ENCODE peak calls at places on chromosomes 3 and 15, in four cellular contexts. One of them, this sample, is unnamed. For H3K27me3, the result is how much of the 10 kb centered on the place peaks cover.

GRCh38 chr15:33083232-33084006 is 111.1 kb downstream of the FMN1 start:
- DNase-seq in naive thymus-derived CD4-positive, alpha-beta T cell: no peak
- DNase-seq in right cardiac atrium: no peak
- DNase-seq in dorsolateral prefrontal cortex: no peak
- DNase-seq in this sample: no peak

GRCh38 chr15:56148099-56148498 is 95.6 kb downstream of the RFX7 start:
- DNase-seq in naive thymus-derived CD4-positive, alpha-beta T cell: no peak
- DNase-seq in right cardiac atrium: no peak
- DNase-seq in dorsolateral prefrontal cortex: no peak
- DNase-seq in this sample: no peak

GRCh38 chr3:13891492-13892073 is 11.7 kb upstream of the WNT7A start:
- DNase-seq in naive thymus-derived CD4-positive, alpha-beta T cell: peak
- DNase-seq in right cardiac atrium: no peak
- DNase-seq in dorsolateral prefrontal cortex: no peak
- DNase-seq in this sample: no peak

GRCh38 chr15:88152672-88153071 is 103.9 kb downstream of the NTRK3 start:
- DNase-seq in naive thymus-derived CD4-positive, alpha-beta T cell: no peak
- DNase-seq in right cardiac atrium: no peak
- DNase-seq in dorsolateral prefrontal cortex: no peak
- DNase-seq in this sample: no peak

GRCh38 chr3:100804631-100805030 is 95.3 kb downstream of the TFG start:
- DNase-seq in naive thymus-derived CD4-positive, alpha-beta T cell: no peak
- DNase-seq in right cardiac atrium: no peak
- DNase-seq in dorsolateral prefrontal cortex: no peak
- DNase-seq in this sample: no peak

GRCh38 chr3:12229896-12230295 is 59.0 kb upstream of the PPARG start:
- DNase-seq in naive thymus-derived CD4-positive, alpha-beta T cell: no peak
- DNase-seq in right cardiac atrium: no peak
- DNase-seq in dorsolateral prefrontal cortex: no peak
- DNase-seq in this sample: no peak

GRCh38 chr15:63509933-63510547 is 5.6 kb downstream of the USP3 start:
- DNase-seq in naive thymus-derived CD4-positive, alpha-beta T cell: no peak
- DNase-seq in right cardiac atrium: no peak
- DNase-seq in dorsolateral prefrontal cortex: no peak
- DNase-seq in this sample: no peak

GRCh38 chr15:26889298-26889898 is 22.5 kb downstream of the GABRA5 start:
- DNase-seq in naive thymus-derived CD4-positive, alpha-beta T cell: peak
- DNase-seq in right cardiac atrium: no peak
- DNase-seq in dorsolateral prefrontal cortex: no peak
- DNase-seq in this sample: peak

GRCh38 chr3:112640864-112641751 is at the start of gene CCDC80:
- DNase-seq in naive thymus-derived CD4-positive, alpha-beta T cell: no peak
- DNase-seq in right cardiac atrium: no peak
- DNase-seq in dorsolateral prefrontal cortex: no peak
- DNase-seq in this sample: peak

GRCh38 chr15:57462391-57462790 is 86.1 kb downstream of the CGNL1 start:
- DNase-seq in naive thymus-derived CD4-positive, alpha-beta T cell: no peak
- DNase-seq in right cardiac atrium: no peak
- DNase-seq in dorsolateral prefrontal cortex: no peak
- DNase-seq in this sample: no peak

GRCh38 chr3:188788621-188789081 is 383.1 kb upstream of the TPRG1 start:
- DNase-seq in naive thymus-derived CD4-positive, alpha-beta T cell: peak
- DNase-seq in right cardiac atrium: no peak
- DNase-seq in dorsolateral prefrontal cortex: no peak
- DNase-seq in this sample: no peak

GRCh38 chr3:197352382-197352781 is 54.0 kb upstream of the DLG1 start:
- DNase-seq in naive thymus-derived CD4-positive, alpha-beta T cell: no peak
- DNase-seq in right cardiac atrium: peak
- DNase-seq in dorsolateral prefrontal cortex: no peak
- DNase-seq in this sample: no peak

GRCh38 chr15:56760186-56760585 is 26.9 kb upstream of the ZNF280D start:
- DNase-seq in naive thymus-derived CD4-positive, alpha-beta T cell: no peak
- DNase-seq in right cardiac atrium: no peak
- DNase-seq in dorsolateral prefrontal cortex: no peak
- DNase-seq in this sample: peak

GRCh38 chr3:114310701-114311100 is 16.9 kb downstream of the TIGIT start:
- DNase-seq in naive thymus-derived CD4-positive, alpha-beta T cell: no peak
- DNase-seq in right cardiac atrium: no peak
- DNase-seq in dorsolateral prefrontal cortex: no peak
- DNase-seq in this sample: no peak

GRCh38 chr3:106428565-106428994 is 559.8 kb upstream of the CBLB start:
- DNase-seq in naive thymus-derived CD4-positive, alpha-beta T cell: no peak
- DNase-seq in right cardiac atrium: no peak
- DNase-seq in dorsolateral prefrontal cortex: no peak
- DNase-seq in this sample: peak

GRCh38 chr15:71220828-71221227 is 105.6 kb downstream of the THSD4 start:
- DNase-seq in naive thymus-derived CD4-positive, alpha-beta T cell: no peak
- DNase-seq in right cardiac atrium: no peak
- DNase-seq in dorsolateral prefrontal cortex: no peak
- DNase-seq in this sample: no peak

DNA sequence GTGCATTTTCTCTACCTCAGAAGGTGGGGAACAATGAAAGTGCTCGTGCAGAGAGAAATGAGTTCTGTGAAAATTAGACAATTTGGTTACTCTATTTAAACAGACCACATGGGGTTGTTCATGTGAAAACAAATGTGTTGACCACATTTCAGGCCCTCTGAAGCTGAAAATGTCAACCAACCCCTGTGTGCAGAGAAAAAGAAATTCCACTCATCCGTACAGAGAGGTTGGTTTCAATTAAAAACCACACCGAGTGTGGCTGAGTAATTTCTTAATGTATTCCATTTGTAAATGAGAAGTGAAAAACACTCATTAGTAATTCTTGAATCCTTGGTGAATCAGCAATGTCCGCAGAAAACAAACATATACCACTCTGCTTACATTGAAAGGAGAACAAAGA is 46.9 kb upstream of the SLC7A14 start:
- DNase-seq in naive thymus-derived CD4-positive, alpha-beta T cell: no peak
- DNase-seq in right cardiac atrium: no peak
- DNase-seq in dorsolateral prefrontal cortex: no peak
- DNase-seq in this sample: no peak
- H3K27me3 ChIP-seq in naive thymus-derived CD4-positive, alpha-beta T cell: under half
- H3K27me3 ChIP-seq in right cardiac atrium: under half
- H3K27me3 ChIP-seq in dorsolateral prefrontal cortex: under half
- H3K27me3 ChIP-seq in this sample: under half

GRCh38 chr3:192915724-192916123 is 1.9 kb downstream of the MB21D2 start:
- DNase-seq in naive thymus-derived CD4-positive, alpha-beta T cell: no peak
- DNase-seq in right cardiac atrium: no peak
- DNase-seq in dorsolateral prefrontal cortex: no peak
- DNase-seq in this sample: no peak

GRCh38 chr3:192913540-192913939 is 4.1 kb downstream of the MB21D2 start:
- DNase-seq in naive thymus-derived CD4-positive, alpha-beta T cell: no peak
- DNase-seq in right cardiac atrium: no peak
- DNase-seq in dorsolateral prefrontal cortex: no peak
- DNase-seq in this sample: no peak

GRCh38 chr3:192914873-192915272 is 2.8 kb downstream of the MB21D2 start:
- DNase-seq in naive thymus-derived CD4-positive, alpha-beta T cell: no peak
- DNase-seq in right cardiac atrium: no peak
- DNase-seq in dorsolateral prefrontal cortex: no peak
- DNase-seq in this sample: no peak

GRCh38 chr3:192916455-192917257 is 1.0 kb downstream of the MB21D2 start:
- DNase-seq in naive thymus-derived CD4-positive, alpha-beta T cell: peak
- DNase-seq in right cardiac atrium: peak
- DNase-seq in dorsolateral prefrontal cortex: peak
- DNase-seq in this sample: no peak

GRCh38 chr3:192915306-192915705 is 2.4 kb downstream of the MB21D2 start:
- DNase-seq in naive thymus-derived CD4-positive, alpha-beta T cell: no peak
- DNase-seq in right cardiac atrium: no peak
- DNase-seq in dorsolateral prefrontal cortex: no peak
- DNase-seq in this sample: no peak
- H3K27me3 ChIP-seq in naive thymus-derived CD4-positive, alpha-beta T cell: under half
- H3K27me3 ChIP-seq in right cardiac atrium: under half
- H3K27me3 ChIP-seq in dorsolateral prefrontal cortex: under half
- H3K27me3 ChIP-seq in this sample: under half

GRCh38 chr3:190970560-190970959 is 108.1 kb upstream of the GMNC start:
- DNase-seq in naive thymus-derived CD4-positive, alpha-beta T cell: no peak
- DNase-seq in right cardiac atrium: no peak
- DNase-seq in dorsolateral prefrontal cortex: no peak
- DNase-seq in this sample: no peak
- H3K27me3 ChIP-seq in naive thymus-derived CD4-positive, alpha-beta T cell: under half
- H3K27me3 ChIP-seq in right cardiac atrium: under half
- H3K27me3 ChIP-seq in dorsolateral prefrontal cortex: under half
- H3K27me3 ChIP-seq in this sample: under half

GRCh38 chr3:53496984-53497383 is 2.6 kb downstream of the CACNA1D start:
- DNase-seq in naive thymus-derived CD4-positive, alpha-beta T cell: no peak
- DNase-seq in right cardiac atrium: no peak
- DNase-seq in dorsolateral prefrontal cortex: no peak
- DNase-seq in this sample: no peak

GRCh38 chr3:53500165-53500777 is 5.9 kb downstream of the CACNA1D start:
- DNase-seq in naive thymus-derived CD4-positive, alpha-beta T cell: no peak
- DNase-seq in right cardiac atrium: no peak
- DNase-seq in dorsolateral prefrontal cortex: no peak
- DNase-seq in this sample: no peak

GRCh38 chr3:53495518-53496501 is 1.4 kb downstream of the CACNA1D start:
- DNase-seq in naive thymus-derived CD4-positive, alpha-beta T cell: no peak
- DNase-seq in right cardiac atrium: no peak
- DNase-seq in dorsolateral prefrontal cortex: no peak
- DNase-seq in this sample: no peak

GRCh38 chr3:53501203-53501602 is 6.8 kb downstream of the CACNA1D start:
- DNase-seq in naive thymus-derived CD4-positive, alpha-beta T cell: no peak
- DNase-seq in right cardiac atrium: no peak
- DNase-seq in dorsolateral prefrontal cortex: no peak
- DNase-seq in this sample: no peak

GRCh38 chr3:53498993-53499641 is 4.7 kb downstream of the CACNA1D start:
- DNase-seq in naive thymus-derived CD4-positive, alpha-beta T cell: no peak
- DNase-seq in right cardiac atrium: no peak
- DNase-seq in dorsolateral prefrontal cortex: no peak
- DNase-seq in this sample: no peak
- H3K27me3 ChIP-seq in naive thymus-derived CD4-positive, alpha-beta T cell: under half
- H3K27me3 ChIP-seq in right cardiac atrium: under half
- H3K27me3 ChIP-seq in dorsolateral prefrontal cortex: under half
- H3K27me3 ChIP-seq in this sample: under half

GRCh38 chr3:24523988-24524727 is 29.5 kb upstream of the THRB start:
- DNase-seq in naive thymus-derived CD4-positive, alpha-beta T cell: no peak
- DNase-seq in right cardiac atrium: no peak
- DNase-seq in dorsolateral prefrontal cortex: no peak
- DNase-seq in this sample: peak
- H3K27me3 ChIP-seq in naive thymus-derived CD4-positive, alpha-beta T cell: under half
- H3K27me3 ChIP-seq in right cardiac atrium: under half
- H3K27me3 ChIP-seq in dorsolateral prefrontal cortex: under half
- H3K27me3 ChIP-seq in this sample: under half

DNA sequence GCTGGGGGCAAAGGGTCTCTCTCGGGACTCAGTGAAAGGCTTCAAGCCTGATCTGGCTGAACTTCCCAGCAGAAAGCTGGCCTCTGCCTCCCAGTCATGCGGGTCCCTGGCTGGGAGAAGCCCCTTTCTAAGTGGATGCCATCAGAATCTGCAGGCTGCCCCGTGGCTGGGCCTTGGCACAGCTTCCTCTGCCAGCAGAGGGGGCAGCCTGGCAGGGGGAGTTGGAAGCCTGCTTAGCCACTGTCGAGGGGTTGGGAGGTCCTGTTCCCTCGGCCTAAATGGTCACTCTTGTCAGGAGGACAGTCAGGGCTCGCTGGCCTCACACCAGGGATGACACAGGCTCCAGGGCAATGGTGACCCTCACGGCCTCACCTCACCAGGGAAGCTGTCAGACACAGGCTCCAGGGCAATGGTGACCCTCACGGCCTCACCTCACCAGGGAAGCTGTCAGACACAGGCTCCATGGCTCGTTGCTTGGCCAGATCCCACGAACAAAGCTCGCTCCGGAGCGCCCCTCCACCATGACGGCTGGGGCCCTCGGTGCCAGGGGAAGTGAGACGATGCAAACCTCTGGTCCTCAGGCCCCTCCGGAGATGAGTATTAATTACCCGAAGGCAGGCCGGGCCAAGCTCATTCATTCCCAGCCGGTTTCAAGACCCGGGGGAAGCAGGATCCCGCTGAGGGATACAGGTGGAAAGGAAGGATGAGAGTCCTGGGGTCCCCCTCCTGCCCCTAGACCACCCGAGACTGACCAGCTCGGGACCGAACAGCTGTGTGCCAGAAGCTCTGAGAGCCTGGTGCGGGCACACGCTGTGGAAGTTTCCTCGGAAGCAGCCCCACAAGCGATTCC is 151.0 kb downstream of the CHSY1 start:
- DNase-seq in naive thymus-derived CD4-positive, alpha-beta T cell: no peak
- DNase-seq in right cardiac atrium: peak
- DNase-seq in dorsolateral prefrontal cortex: no peak
- DNase-seq in this sample: no peak
- H3K27me3 ChIP-seq in naive thymus-derived CD4-positive, alpha-beta T cell: under half
- H3K27me3 ChIP-seq in right cardiac atrium: under half
- H3K27me3 ChIP-seq in dorsolateral prefrontal cortex: under half
- H3K27me3 ChIP-seq in this sample: under half

DNA sequence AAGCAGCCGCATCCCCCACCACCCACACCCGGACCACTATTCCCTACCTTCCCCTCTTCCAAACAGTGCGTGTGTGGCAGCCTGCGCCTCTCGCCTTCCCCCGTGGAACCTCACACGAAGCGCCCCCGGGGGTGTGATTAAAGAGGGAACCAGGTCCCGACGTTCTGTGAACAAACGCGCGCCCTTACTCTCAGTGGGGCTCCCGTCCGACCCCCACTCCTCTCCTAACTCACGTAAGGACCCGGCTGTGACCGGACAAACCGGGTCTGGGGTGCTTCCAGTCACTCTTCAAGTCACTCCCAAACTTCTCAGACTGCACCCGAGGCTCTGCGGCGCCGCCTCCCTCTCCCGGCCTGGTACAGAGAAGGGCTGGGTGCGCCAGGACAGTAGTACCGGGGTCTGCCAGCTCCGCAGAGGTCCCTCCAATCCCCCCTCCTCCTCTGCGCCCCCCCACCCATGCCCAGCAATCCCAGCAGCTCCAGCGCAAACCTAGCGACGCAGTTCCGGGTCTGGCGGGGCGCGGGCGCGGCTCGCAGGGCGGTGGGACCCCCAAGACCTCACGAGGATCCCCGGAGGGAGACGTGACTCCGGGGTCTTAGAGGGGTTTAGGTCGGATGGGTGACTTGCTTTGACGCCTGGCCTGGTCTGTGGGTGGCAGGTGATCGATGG is 574 bp downstream of the DUOXA1 start:
- DNase-seq in naive thymus-derived CD4-positive, alpha-beta T cell: no peak
- DNase-seq in right cardiac atrium: no peak
- DNase-seq in dorsolateral prefrontal cortex: no peak
- DNase-seq in this sample: no peak
- H3K27me3 ChIP-seq in naive thymus-derived CD4-positive, alpha-beta T cell: under half
- H3K27me3 ChIP-seq in right cardiac atrium: under half
- H3K27me3 ChIP-seq in dorsolateral prefrontal cortex: under half
- H3K27me3 ChIP-seq in this sample: under half

DNA sequence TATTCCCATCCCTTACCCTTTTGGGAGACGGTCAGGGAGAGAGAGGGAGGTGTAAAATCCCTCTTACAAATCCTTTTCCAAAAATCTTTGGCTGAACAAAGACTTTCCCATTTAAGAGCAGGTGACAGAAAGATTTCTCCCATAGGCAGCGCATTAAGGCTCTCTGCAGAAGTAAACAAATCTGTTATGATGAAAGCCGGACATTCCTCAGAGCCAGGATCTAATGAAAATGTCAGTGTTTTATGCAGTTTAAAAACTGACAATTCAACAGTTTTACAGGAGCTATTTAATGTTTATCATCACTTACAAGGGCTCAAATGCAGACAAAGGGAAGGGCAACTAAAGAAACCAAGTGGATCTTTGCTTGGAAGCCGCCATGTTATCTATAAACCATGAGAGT is 108.3 kb upstream of the WNT5A start:
- DNase-seq in naive thymus-derived CD4-positive, alpha-beta T cell: no peak
- DNase-seq in right cardiac atrium: no peak
- DNase-seq in dorsolateral prefrontal cortex: no peak
- DNase-seq in this sample: no peak
- H3K27me3 ChIP-seq in naive thymus-derived CD4-positive, alpha-beta T cell: under half
- H3K27me3 ChIP-seq in right cardiac atrium: under half
- H3K27me3 ChIP-seq in dorsolateral prefrontal cortex: under half
- H3K27me3 ChIP-seq in this sample: under half

GRCh38 chr3:46716461-46717441 is 918 bp downstream of the PRSS50 start:
- DNase-seq in naive thymus-derived CD4-positive, alpha-beta T cell: no peak
- DNase-seq in right cardiac atrium: no peak
- DNase-seq in dorsolateral prefrontal cortex: peak
- DNase-seq in this sample: no peak
- H3K27me3 ChIP-seq in naive thymus-derived CD4-positive, alpha-beta T cell: under half
- H3K27me3 ChIP-seq in right cardiac atrium: under half
- H3K27me3 ChIP-seq in dorsolateral prefrontal cortex: under half
- H3K27me3 ChIP-seq in this sample: under half